ENCODE peak calls at places on chromosome 1, in ten cellular contexts. H is prostate gland, O is A549, L is body of pancreas, W is ovary, G is GM12892, U is H54, Q is tibial nerve, K is HCT116, N is IMR-90. Y is an unnamed sample.

GRCh38 chr1:236998571-236998970 is 5.7 kb downstream of the MT1HL1 start:
- DNase-seq in H (no peak), O (no peak), L (no peak), W (no peak), G (no peak), U (no peak), Q (no peak), K (no peak), N (no peak), Y (no peak)

GRCh38 chr1:29752141-29752540 is 515.8 kb downstream of the PTPRU start:
- DNase-seq in H (no peak), O (no peak), L (no peak), W (no peak), G (no peak), U (no peak), Q (no peak), K (no peak), N (no peak), Y (no peak)

GRCh38 chr1:11566042-11566825 is 87.3 kb downstream of the DISP3 start:
- DNase-seq in H (no peak), O (no peak), L (no peak), W (no peak), G (no peak), U (no peak), Q (no peak), K (no peak), N (no peak), Y (no peak)

GRCh38 chr1:201298381-201299367 is 15.4 kb downstream of the PKP1 start:
- DNase-seq in H (no peak), O (no peak), L (no peak), W (no peak), G (no peak), U (no peak), Q (no peak), K (no peak), N (no peak), Y (no peak)

GRCh38 chr1:37808369-37809319 is 636 bp upstream of the YRDC start:
- DNase-seq in H (peak; percentile 27), O (peak; percentile 75), L (peak; percentile 85), W (peak; percentile 68), G (peak; percentile 69), U (peak; percentile 91), Q (peak; percentile 15), K (no peak), N (peak; percentile 76), Y (peak; percentile 30)

GRCh38 chr1:231124746-231125145 is 37.1 kb upstream of the TRIM67 start:
- DNase-seq in H (no peak), O (no peak), L (no peak), W (no peak), G (no peak), U (no peak), Q (no peak), K (no peak), N (no peak), Y (no peak)

GRCh38 chr1:18734461-18735368 is 104.1 kb downstream of the PAX7 start:
- DNase-seq in H (no peak), O (no peak), L (no peak), W (no peak), G (no peak), U (no peak), Q (no peak), K (no peak), N (no peak), Y (no peak)

GRCh38 chr1:54995013-54995760 is 3.5 kb upstream of the BSND start:
- DNase-seq in H (no peak), O (no peak), L (no peak), W (no peak), G (no peak), U (no peak), Q (no peak), K (no peak), N (no peak), Y (no peak)

GRCh38 chr1:68791800-68792199 is 294.9 kb upstream of the DEPDC1 start:
- DNase-seq in H (no peak), O (no peak), L (no peak), W (no peak), G (no peak), U (no peak), Q (no peak), K (peak; percentile 6), N (no peak), Y (no peak)

GRCh38 chr1:185561629-185562028 is 172.6 kb upstream of the HMCN1 start:
- DNase-seq in H (no peak), O (no peak), L (no peak), W (no peak), G (no peak), U (no peak), Q (no peak), K (no peak), N (peak; percentile 33), Y (no peak)

GRCh38 chr1:42251042-42251441 is 84.0 kb downstream of the FOXJ3 start:
- DNase-seq in H (no peak), O (no peak), L (no peak), W (no peak), G (no peak), U (no peak), Q (no peak), K (no peak), N (no peak), Y (no peak)

GRCh38 chr1:166918618-166919017 is 42.6 kb upstream of the TADA1 start:
- DNase-seq in H (no peak), O (no peak), L (no peak), W (no peak), G (no peak), U (no peak), Q (no peak), K (no peak), N (no peak), Y (no peak)

GRCh38 chr1:166910396-166910994 is 34.4 kb upstream of the TADA1 start:
- DNase-seq in H (peak; percentile 84), O (peak; percentile 84), L (peak; percentile 87), W (no peak), G (peak; percentile 41), U (peak; percentile 52), Q (no peak), K (peak; percentile 96), N (peak; percentile 81), Y (peak; percentile 70)

GRCh38 chr1:166911624-166912023 is 35.6 kb upstream of the TADA1 start:
- DNase-seq in H (no peak), O (no peak), L (no peak), W (no peak), G (no peak), U (no peak), Q (no peak), K (no peak), N (no peak), Y (no peak)

GRCh38 chr1:166915941-166916340 is 39.9 kb upstream of the TADA1 start:
- DNase-seq in H (no peak), O (no peak), L (no peak), W (no peak), G (no peak), U (peak; percentile 85), Q (no peak), K (peak; percentile 59), N (peak; percentile 2), Y (no peak)

GRCh38 chr1:166914111-166914510 is 38.0 kb upstream of the TADA1 start:
- DNase-seq in H (no peak), O (no peak), L (no peak), W (no peak), G (no peak), U (no peak), Q (no peak), K (no peak), N (no peak), Y (no peak)
- TF ChIP-seq POLR2A in H (no peak), O (no peak), L (no peak), W (no peak), G (no peak), U (no peak), Q (no peak), K (no peak), N (no peak), Y (no peak)

GRCh38 chr1:85571181-85571540 is 9.4 kb upstream of the CCN1 start:
- DNase-seq in H (no peak), O (no peak), L (no peak), W (no peak), G (no peak), U (no peak), Q (no peak), K (no peak), N (peak; percentile 17), Y (no peak)

GRCh38 chr1:85572574-85572973 is 8.0 kb upstream of the CCN1 start:
- DNase-seq in H (no peak), O (no peak), L (no peak), W (no peak), G (no peak), U (no peak), Q (no peak), K (no peak), N (no peak), Y (no peak)

GRCh38 chr1:85573348-85573747 is 7.2 kb upstream of the CCN1 start:
- DNase-seq in H (no peak), O (no peak), L (no peak), W (no peak), G (no peak), U (no peak), Q (no peak), K (no peak), N (peak; percentile 53), Y (no peak)

GRCh38 chr1:85570446-85571180 is 9.9 kb upstream of the CCN1 start:
- DNase-seq in H (no peak), O (no peak), L (no peak), W (no peak), G (no peak), U (no peak), Q (no peak), K (no peak), N (no peak), Y (no peak)

GRCh38 chr1:85571830-85572229 is 8.7 kb upstream of the CCN1 start:
- DNase-seq in H (no peak), O (no peak), L (no peak), W (no peak), G (no peak), U (no peak), Q (no peak), K (no peak), N (no peak), Y (no peak)
- TF ChIP-seq POLR2A in H (no peak), O (no peak), L (no peak), W (no peak), G (no peak), U (no peak), Q (no peak), K (no peak), N (no peak), Y (no peak)

DNA sequence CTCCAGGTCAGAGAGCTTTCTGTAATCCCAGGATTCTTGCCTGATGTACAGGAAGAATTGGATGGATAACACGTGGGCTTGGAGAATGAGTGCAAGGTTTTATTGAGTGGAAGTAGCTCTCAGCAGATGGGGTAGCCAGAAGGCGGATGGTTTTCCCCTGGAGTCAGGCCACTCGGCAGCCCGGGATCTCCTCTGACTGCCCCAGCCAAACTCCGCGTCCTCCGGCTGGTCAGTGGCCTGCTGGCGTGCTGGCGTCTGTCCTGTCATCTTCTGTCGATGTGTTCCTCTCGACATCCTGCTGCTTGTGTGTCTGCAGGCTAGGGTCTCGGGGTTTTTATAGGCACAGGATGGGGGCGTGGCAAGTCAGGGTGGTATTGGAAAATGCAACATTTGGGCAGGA is 27.4 kb upstream of the GJA9 start:
- DNase-seq in H (no peak), O (no peak), L (no peak), W (no peak), G (no peak), U (no peak), Q (no peak), K (no peak), N (no peak), Y (no peak)
- TF ChIP-seq POLR2A in H (no peak), O (no peak), L (no peak), W (no peak), G (no peak), U (no peak), Q (no peak), K (no peak), N (no peak), Y (no peak)

GRCh38 chr1:2507744-2508155 is 18.6 kb downstream of the PANK4 start:
- DNase-seq in H (no peak), O (no peak), L (no peak), W (no peak), G (no peak), U (no peak), Q (no peak), K (no peak), N (no peak), Y (no peak)
- TF ChIP-seq POLR2A in H (no peak), O (no peak), L (no peak), W (no peak), G (no peak), U (no peak), Q (no peak), K (no peak), N (no peak), Y (no peak)